ENCODE peak calls at places on chromosome 16, in six cellular contexts. Y is tibial nerve, G is endothelial cell, Q is HTR-8/SVneo, P is AML-193, T is heart left ventricle. A is an unnamed sample.

GRCh38 chr16:11254913-11255736 is 879 bp downstream of the SOCS1 start:
- DNase-seq in Q (no peak), P (peak; percentile 60), G (peak; percentile 54), Y (no peak), T (peak; percentile 48), A (peak; percentile 44)

GRCh38 chr16:10514369-10515055 is 65.9 kb downstream of the EMP2 start:
- DNase-seq in Q (peak; percentile 45), P (peak; percentile 48), Y (peak; percentile 63), G (peak; percentile 57), T (peak; percentile 45), A (peak; percentile 42)

GRCh38 chr16:61887903-61888302 is 148.3 kb downstream of the CDH8 start:
- DNase-seq in T (peak; percentile 24), Y (no peak), Q (no peak), P (peak; percentile 88), G (no peak), A (no peak)

GRCh38 chr16:9706217-9706616 is 476.0 kb downstream of the GRIN2A start:
- DNase-seq in T (no peak), Q (no peak), Y (no peak), P (no peak), G (no peak), A (no peak)

GRCh38 chr16:87601322-87602004 is 845 bp upstream of the JPH3 start:
- DNase-seq in P (no peak), G (no peak), Q (no peak), T (no peak), Y (no peak), A (no peak)

GRCh38 chr16:15672514-15673167 is 22.6 kb downstream of the NDE1 start:
- DNase-seq in G (no peak), Q (peak; percentile 92), P (peak; percentile 97), T (peak; percentile 93), Y (peak; percentile 98), A (no peak)

GRCh38 chr16:2507679-2508064 is 6.1 kb upstream of the ATP6V0C start:
- DNase-seq in Y (no peak), P (no peak), G (no peak), Q (no peak), T (peak; percentile 70), A (no peak)

GRCh38 chr16:58393138-58393504 is 850 bp downstream of the GINS3 start:
- DNase-seq in P (no peak), T (no peak), Q (peak; percentile 14), Y (no peak), G (no peak), A (peak; percentile 75)

GRCh38 chr16:2857451-2858244 is at the start of gene PRSS22:
- DNase-seq in P (no peak), T (no peak), G (no peak), Y (no peak), Q (no peak), A (no peak)

GRCh38 chr16:78362736-78363135 is 263.3 kb downstream of the WWOX start:
- DNase-seq in Y (no peak), P (no peak), T (no peak), G (no peak), Q (no peak), A (no peak)

A was measured in WERI-Rb-1.